ENCODE peak calls at places on chromosomes 5 and 9, in five cellular contexts. Q, E, J, W and Y are unnamed samples.

GRCh38 chr9:123749580-123750202 is 180.2 kb downstream of the DENND1A start:
- DNase-seq in E (no peak), Q (peak), W (no peak), J (no peak), Y (peak)

GRCh38 chr9:97484134-97484533 is 17.3 kb upstream of the TMOD1 start:
- DNase-seq in W (no peak), E (no peak), Q (no peak), J (no peak), Y (no peak)

GRCh38 chr5:36152324-36153298 is 700 bp downstream of the SKP2 start:
- DNase-seq in W (peak), J (peak), E (no peak), Q (peak), Y (peak)

GRCh38 chr5:141272906-141273305 is 27.7 kb downstream of the PCDHB15 start:
- DNase-seq in E (no peak), W (no peak), J (no peak), Q (no peak), Y (peak)

GRCh38 chr5:144142030-144142825 is 28.2 kb downstream of the YIPF5 start:
- DNase-seq in Q (peak), W (peak), E (peak), J (peak), Y (peak)

GRCh38 chr5:39440964-39441363 is 16.2 kb upstream of the DAB2 start:
- DNase-seq in W (no peak), E (no peak), Q (no peak), J (no peak), Y (no peak)

GRCh38 chr9:18071651-18072060 is 402.3 kb upstream of the ADAMTSL1 start:
- DNase-seq in W (peak), E (peak), J (peak), Q (peak), Y (peak)

GRCh38 chr5:178993955-178994579 is 1.1 kb downstream of the GRM6 start:
- DNase-seq in J (no peak), W (no peak), E (no peak), Q (no peak), Y (no peak)

GRCh38 chr5:15002183-15002582 is 130.6 kb upstream of the ANKH start:
- DNase-seq in E (no peak), W (no peak), J (no peak), Q (no peak), Y (no peak)

GRCh38 chr5:45038366-45038987 is 229.7 kb downstream of the MRPS30 start:
- DNase-seq in W (peak), Q (peak), E (no peak), J (peak), Y (peak)

GRCh38 chr5:63931841-63932240 is 30.4 kb downstream of the HTR1A start:
- DNase-seq in E (no peak), J (no peak), W (no peak), Q (no peak), Y (no peak)

GRCh38 chr9:114364123-114364522 is 23.7 kb downstream of the AKNA start:
- DNase-seq in W (peak), J (peak), E (peak), Q (peak), Y (peak)

DNA sequence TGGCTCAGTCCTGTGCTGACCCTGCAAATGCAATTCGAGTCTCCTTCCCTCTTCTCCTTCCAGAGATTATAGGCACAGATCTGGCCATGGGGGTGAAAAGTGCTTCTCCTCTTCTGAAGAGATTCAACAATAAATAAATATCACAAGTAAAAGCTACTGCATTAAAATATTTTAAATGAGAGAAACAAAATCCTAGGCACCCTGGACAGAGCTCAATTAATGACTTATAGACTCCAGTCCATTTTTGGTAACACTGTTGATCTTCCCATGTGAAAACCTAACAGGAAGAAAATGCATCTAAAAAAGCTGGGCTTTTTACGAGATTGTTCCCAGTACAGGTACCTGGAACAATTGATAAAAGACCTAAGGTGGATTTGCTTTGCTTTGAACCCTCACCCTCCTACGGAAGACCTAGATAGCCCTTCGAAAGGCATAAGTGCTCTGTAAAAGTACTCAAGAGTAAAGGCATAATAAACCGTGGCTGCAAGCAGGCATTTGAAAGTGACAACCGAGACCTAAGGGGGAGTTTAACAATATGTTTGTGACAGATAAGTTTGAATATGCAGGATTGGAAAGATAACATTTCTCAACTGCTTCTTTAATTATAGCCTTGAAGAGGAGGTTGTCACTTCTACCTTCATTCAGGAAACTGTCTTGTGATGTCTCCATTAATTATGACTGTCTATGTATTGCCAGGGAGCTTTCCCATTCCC is 29.4 kb upstream of the MED10 start:
- DNase-seq in Q (no peak), W (no peak), E (no peak), J (no peak), Y (no peak)
- TF ChIP-seq CTCF in Q (no peak), W (no peak), E (no peak), J (no peak), Y (no peak)

GRCh38 chr5:31854625-31855526 is 215.9 kb downstream of the PDZD2 start:
- DNase-seq in J (peak), Q (no peak), W (peak), E (no peak), Y (peak)
- TF ChIP-seq CTCF in J (peak), Q (no peak), W (peak), E (peak), Y (peak)

DNA sequence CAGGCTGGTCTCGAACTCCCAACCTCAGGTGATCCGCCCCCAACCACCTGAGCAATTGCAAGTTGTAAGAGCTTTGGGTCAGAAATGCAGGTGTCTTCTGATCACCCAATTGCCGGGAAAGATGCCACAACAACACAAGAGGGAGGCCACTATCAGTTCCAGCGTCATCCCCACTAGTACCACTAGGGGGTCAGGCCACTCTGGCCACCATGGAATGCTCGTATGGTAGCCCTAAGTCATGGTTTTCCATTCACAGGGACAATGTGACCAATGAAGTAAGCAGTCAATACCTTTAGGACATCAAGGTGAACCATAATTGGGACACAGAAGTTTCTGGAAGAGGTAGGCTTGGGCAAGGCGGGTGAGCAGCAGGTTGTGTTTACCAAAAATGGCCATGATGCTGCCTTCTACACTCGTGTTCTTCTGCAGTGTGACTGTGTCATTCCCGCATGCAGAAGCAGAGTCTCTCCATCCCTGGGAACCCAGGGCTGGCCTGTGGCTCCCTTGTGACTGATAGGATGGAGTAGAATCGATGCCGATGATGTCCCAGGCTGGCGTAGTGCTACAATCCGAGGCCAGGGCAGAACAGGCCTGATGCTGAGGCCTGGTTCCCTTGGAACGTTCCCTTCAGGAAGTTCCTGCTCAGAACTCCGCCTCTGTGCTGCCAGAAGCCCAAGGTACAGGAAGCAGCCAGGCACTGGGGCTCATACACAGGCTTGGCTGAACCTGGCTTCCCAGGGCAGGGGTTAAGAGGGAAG is 42.2 kb upstream of the ANKRD33B start:
- DNase-seq in Q (no peak), E (no peak), W (no peak), J (peak), Y (no peak)
- TF ChIP-seq CTCF in Q (peak), E (peak), W (peak), J (peak), Y (peak)

DNA sequence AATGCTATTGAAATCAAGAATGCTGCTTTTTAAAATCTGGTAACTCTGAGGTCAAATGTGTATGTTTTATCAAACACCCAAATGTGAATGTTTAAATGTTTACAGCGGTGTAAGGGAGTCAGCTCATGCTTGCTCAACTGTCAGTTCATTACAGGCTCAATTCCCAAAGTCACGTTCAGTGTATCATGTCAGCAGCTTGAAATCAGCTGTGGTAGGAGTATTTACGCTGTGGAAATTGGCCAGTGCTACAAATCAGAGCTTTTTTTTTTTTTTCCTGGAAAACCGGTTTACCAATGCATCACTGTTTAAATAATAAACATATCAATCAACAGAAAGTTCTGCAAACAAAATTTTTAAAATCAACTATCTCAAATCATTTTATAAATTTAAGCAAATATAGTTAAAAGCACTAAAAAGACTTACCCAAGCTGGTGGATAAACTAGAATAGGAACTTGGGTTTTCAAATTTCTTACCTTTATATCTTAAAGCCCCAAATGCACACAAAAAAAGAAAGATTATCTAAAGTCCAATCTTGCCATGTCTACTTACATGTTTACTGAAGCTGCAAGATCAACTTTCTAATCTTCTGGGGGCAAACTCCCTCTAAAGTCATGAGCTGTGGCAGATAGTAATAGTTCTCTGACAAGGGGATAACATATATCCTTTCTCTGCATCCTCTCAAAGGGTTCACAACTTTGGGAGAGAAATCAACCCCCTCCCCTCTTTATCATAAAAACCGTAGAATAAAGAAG is 57.6 kb upstream of the GRAMD2B start:
- DNase-seq in E (no peak), W (no peak), Q (peak), J (peak), Y (no peak)
- TF ChIP-seq CTCF in E (no peak), W (no peak), Q (no peak), J (no peak), Y (no peak)

GRCh38 chr5:180090769-180091546 is 19.4 kb upstream of the RNF130 start:
- DNase-seq in J (peak), Q (peak), E (no peak), W (peak), Y (peak)
- TF ChIP-seq CTCF in J (peak), Q (no peak), E (peak), W (peak), Y (peak)

GRCh38 chr9:112971415-112971814 is 40.6 kb downstream of the ZNF883 start:
- DNase-seq in E (no peak), Q (peak), J (peak), W (peak), Y (peak)

GRCh38 chr9:112969730-112970129 is 42.3 kb downstream of the ZNF883 start:
- DNase-seq in J (no peak), Q (no peak), E (no peak), W (no peak), Y (no peak)

DNA sequence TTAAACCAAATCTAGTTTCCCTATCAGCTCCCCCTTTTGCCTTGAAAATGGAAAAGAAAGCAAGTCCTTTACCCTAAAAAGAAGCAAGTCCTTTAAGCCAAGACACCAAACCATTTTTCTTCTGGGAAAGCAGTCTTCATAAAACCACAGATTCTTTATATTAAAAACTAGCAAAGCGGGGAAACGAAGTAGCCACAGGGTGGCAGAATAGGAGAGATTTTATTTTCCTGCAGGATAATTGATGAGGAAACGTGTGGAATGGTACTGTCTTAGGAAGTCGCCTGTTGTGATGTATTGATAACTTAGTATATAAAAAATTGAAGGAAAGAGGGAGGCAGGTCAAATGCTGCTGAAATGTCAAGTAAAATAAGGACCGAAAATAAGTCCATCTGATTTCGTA is 41.1 kb downstream of the ZNF883 start:
- DNase-seq in W (peak), J (peak), E (peak), Q (peak), Y (peak)
- TF ChIP-seq CTCF in W (no peak), J (peak), E (peak), Q (peak), Y (no peak)

GRCh38 chr5:1312993-1313833 is 18.3 kb upstream of the TERT start:
- DNase-seq in E (no peak), Q (no peak), J (no peak), W (no peak), Y (peak)

GRCh38 chr5:1314564-1314982 is 19.7 kb upstream of the TERT start:
- DNase-seq in J (no peak), Q (no peak), W (no peak), E (no peak), Y (no peak)

GRCh38 chr5:1312206-1312605 is 17.3 kb upstream of the TERT start:
- DNase-seq in J (no peak), W (no peak), Q (no peak), E (no peak), Y (no peak)

GRCh38 chr5:1310118-1310517 is 15.2 kb upstream of the TERT start:
- DNase-seq in E (no peak), Q (no peak), W (no peak), J (no peak), Y (no peak)

GRCh38 chr5:1311443-1312055 is 16.7 kb upstream of the TERT start:
- DNase-seq in Q (no peak), E (no peak), J (no peak), W (no peak), Y (no peak)
- TF ChIP-seq CTCF in Q (no peak), E (no peak), J (no peak), W (no peak), Y (no peak)